ENCODE peak calls at places on chromosome 1, in five cellular contexts. P, L, V, Q and I are unnamed samples. For H3K27me3 and H3K4me1, the result is how much of the 10 kb centered on the place peaks cover.

GRCh38 chr1:18263547-18264130 is 156.0 kb downstream of the IGSF21 start:
- DNase-seq in P (no peak), L (no peak), V (no peak), Q (no peak), I (no peak)

GRCh38 chr1:109370712-109371270 is 26.9 kb downstream of the SORT1 start:
- DNase-seq in P (no peak), L (no peak), V (peak), Q (no peak), I (no peak)

GRCh38 chr1:150578278-150579109 is 916 bp downstream of the MCL1 start:
- DNase-seq in P (peak), L (peak), V (peak), Q (peak), I (peak)

GRCh38 chr1:165407398-165407797 is 37.5 kb downstream of the RXRG start:
- DNase-seq in P (no peak), L (no peak), V (no peak), Q (no peak), I (no peak)

GRCh38 chr1:225950905-225951351 is 9.9 kb upstream of the LEFTY2 start:
- DNase-seq in P (no peak), L (no peak), V (no peak), Q (no peak), I (no peak)

GRCh38 chr1:65425697-65426096 is 5.2 kb downstream of the LEPR start:
- DNase-seq in P (no peak), L (no peak), V (peak), Q (peak), I (no peak)

GRCh38 chr1:169509354-169509753 is 23.6 kb upstream of the SLC19A2 start:
- DNase-seq in P (no peak), L (no peak), V (no peak), Q (peak), I (no peak)

GRCh38 chr1:54331091-54331772 is 75.0 kb downstream of the SSBP3 start:
- DNase-seq in P (no peak), L (no peak), V (peak), Q (no peak), I (no peak)

GRCh38 chr1:51535006-51535592 is 16.0 kb upstream of the EPS15 start:
- DNase-seq in P (no peak), L (peak), V (peak), Q (peak), I (peak)

GRCh38 chr1:46820560-46821060 is 21.8 kb downstream of the CYP4B1 start:
- DNase-seq in P (no peak), L (no peak), V (no peak), Q (no peak), I (no peak)

GRCh38 chr1:232538224-232538942 is 91.5 kb downstream of the SIPA1L2 start:
- DNase-seq in P (no peak), L (no peak), V (peak), Q (no peak), I (no peak)

GRCh38 chr1:230879781-230880180 is 11.5 kb upstream of the C1orf198 start:
- DNase-seq in P (no peak), L (no peak), V (no peak), Q (no peak), I (no peak)
- H3K27me3 ChIP-seq in P (under half), L (under half), V (under half), Q (under half), I (under half)

DNA sequence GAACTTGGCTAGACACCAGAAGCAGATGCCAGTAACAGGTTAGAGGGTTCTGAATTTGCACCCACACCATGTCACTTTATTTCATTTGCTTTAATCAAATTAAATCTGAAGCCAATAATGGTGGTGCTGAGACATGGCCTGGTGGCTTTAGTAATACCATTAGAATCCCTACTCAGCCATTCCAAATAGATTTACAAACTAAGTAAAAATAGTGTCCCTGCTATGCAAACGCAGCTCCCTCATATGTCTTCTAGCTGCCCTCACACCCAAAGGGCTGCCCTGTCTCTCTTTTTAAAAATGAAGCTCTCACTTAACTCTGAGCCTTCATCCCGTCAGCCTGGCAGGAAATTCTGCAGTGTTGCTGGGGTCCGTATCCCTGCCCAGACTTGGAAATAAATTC is 21.1 kb downstream of the GLUL start:
- DNase-seq in P (no peak), L (no peak), V (no peak), Q (no peak), I (no peak)
- H3K27ac ChIP-seq in P (no peak), L (no peak), V (no peak), Q (no peak), I (no peak)

GRCh38 chr1:14976260-14976659 is 177.3 kb upstream of the TMEM51 start:
- DNase-seq in P (no peak), L (no peak), V (no peak), Q (no peak), I (no peak)

GRCh38 chr1:14980801-14981200 is 172.7 kb upstream of the TMEM51 start:
- DNase-seq in P (no peak), L (peak), V (peak), Q (no peak), I (no peak)

GRCh38 chr1:14974361-14974760 is 179.2 kb upstream of the TMEM51 start:
- DNase-seq in P (no peak), L (no peak), V (no peak), Q (no peak), I (no peak)

GRCh38 chr1:14975119-14975518 is 178.4 kb upstream of the TMEM51 start:
- DNase-seq in P (no peak), L (no peak), V (no peak), Q (no peak), I (no peak)

GRCh38 chr1:14977338-14977931 is 176.1 kb upstream of the TMEM51 start:
- DNase-seq in P (no peak), L (no peak), V (no peak), Q (no peak), I (no peak)
- H3K4me1 ChIP-seq in P (under half), L (under half), V (under half), Q (under half), I (under half)

GRCh38 chr1:1067284-1068076 is 6.6 kb downstream of the RNF223 start:
- DNase-seq in P (no peak), L (no peak), V (no peak), Q (no peak), I (no peak)
- H3K27me3 ChIP-seq in P (under half), L (under half), V (under half), Q (under half), I (under half)

GRCh38 chr1:15186073-15186845 is 32.7 kb downstream of the TMEM51 start:
- DNase-seq in P (no peak), L (no peak), V (no peak), Q (no peak), I (no peak)
- H3K27ac ChIP-seq in P (no peak), L (no peak), V (no peak), Q (no peak), I (no peak)

DNA sequence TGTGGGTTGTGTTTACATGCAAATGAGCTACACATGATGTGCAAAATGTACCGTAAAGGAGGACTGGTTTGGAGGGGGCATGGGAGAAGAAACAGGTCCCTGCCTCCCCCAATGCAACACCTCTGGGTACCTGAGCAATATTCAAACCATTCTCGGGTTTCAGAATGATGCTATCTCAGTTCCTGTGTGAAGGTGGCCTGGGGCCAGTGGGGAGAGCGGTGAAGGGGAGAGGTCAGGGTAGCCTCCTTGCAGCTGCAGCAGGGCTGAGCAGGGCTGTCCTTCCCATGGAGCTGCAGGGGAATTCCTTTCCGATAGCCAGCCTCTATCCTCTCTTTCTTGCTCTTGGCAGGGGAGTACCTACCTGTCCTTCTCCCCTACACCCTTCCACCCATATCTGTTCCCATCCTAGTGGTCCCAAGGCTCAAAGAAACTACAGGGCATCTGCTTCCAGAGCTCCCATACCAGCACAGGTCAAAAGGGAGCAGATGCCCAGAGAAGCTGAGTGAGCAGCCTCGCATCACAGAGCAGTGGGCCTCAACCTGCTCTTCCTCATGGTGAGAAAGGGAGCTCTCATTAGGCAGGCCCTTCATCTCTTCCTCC is 11.9 kb downstream of the MEF2D start:
- DNase-seq in P (no peak), L (no peak), V (no peak), Q (no peak), I (peak)
- H3K4me1 ChIP-seq in P (half or more), L (half or more), V (under half), Q (under half), I (half or more)

GRCh38 chr1:155103325-155103724 is 24.4 kb upstream of the EFNA1 start:
- DNase-seq in P (no peak), L (no peak), V (no peak), Q (no peak), I (no peak)

GRCh38 chr1:155106862-155107261 is 20.8 kb upstream of the EFNA1 start:
- DNase-seq in P (no peak), L (no peak), V (no peak), Q (no peak), I (no peak)

GRCh38 chr1:155107309-155108283 is 20.1 kb upstream of the EFNA1 start:
- DNase-seq in P (no peak), L (no peak), V (no peak), Q (no peak), I (no peak)

GRCh38 chr1:155105604-155106011 is 22.1 kb upstream of the EFNA1 start:
- DNase-seq in P (no peak), L (no peak), V (no peak), Q (peak), I (no peak)

GRCh38 chr1:155104605-155105534 is 22.8 kb upstream of the EFNA1 start:
- DNase-seq in P (no peak), L (no peak), V (no peak), Q (peak), I (no peak)
- H3K27me3 ChIP-seq in P (under half), L (under half), V (under half), Q (under half), I (under half)